ENCODE peak calls at places on chromosomes 3 and 15, in nine cellular contexts. C, I, G, B, Z, L, J, A and E are unnamed samples.

GRCh38 chr3:49017646-49017977 is 768 bp downstream of the DALRD3 start:
- DNase-seq in G (no peak), C (no peak), Z (no peak), I (no peak), A (no peak), L (no peak), B (no peak), J (no peak), E (no peak)

GRCh38 chr3:9500108-9501050 is 53.2 kb downstream of the LHFPL4 start:
- DNase-seq in J (peak; percentile 66), G (peak; percentile 55), Z (peak; percentile 50), B (peak; percentile 49), I (peak; percentile 92), A (peak; percentile 70), C (peak; percentile 94), L (peak; percentile 19), E (peak; percentile 53)

GRCh38 chr15:74726774-74727164 is 1.4 kb upstream of the CYP1A1 start:
- DNase-seq in I (no peak), Z (no peak), L (no peak), J (no peak), B (no peak), C (no peak), G (no peak), A (no peak), E (no peak)

GRCh38 chr3:11300970-11301369 is 28.8 kb downstream of the ATG7 start:
- DNase-seq in B (no peak), J (peak; percentile 30), L (no peak), I (no peak), A (no peak), G (no peak), C (no peak), Z (peak; percentile 40), E (no peak)

GRCh38 chr3:111471851-111472250 is 70.1 kb upstream of the CD96 start:
- DNase-seq in G (no peak), I (no peak), C (no peak), B (no peak), L (no peak), Z (no peak), J (peak; percentile 8), A (no peak), E (no peak)

GRCh38 chr15:38238311-38238710 is 14.3 kb upstream of the SPRED1 start:
- DNase-seq in B (no peak), J (no peak), I (no peak), C (no peak), L (no peak), Z (no peak), G (no peak), A (no peak), E (no peak)

GRCh38 chr3:69738291-69738690 is 973 bp upstream of the MITF start:
- DNase-seq in Z (no peak), L (no peak), A (no peak), G (no peak), B (no peak), J (peak; percentile 17), C (peak; percentile 12), I (no peak), E (no peak)

GRCh38 chr3:4776399-4776979 is 202.7 kb upstream of the BHLHE40 start:
- DNase-seq in Z (no peak), L (no peak), G (no peak), C (no peak), J (no peak), I (no peak), B (peak; percentile 70), A (no peak), E (no peak)

GRCh38 chr3:197022405-197023231 is 7.0 kb downstream of the MELTF start:
- DNase-seq in J (no peak), Z (no peak), B (no peak), G (no peak), L (no peak), I (peak; percentile 32), A (no peak), C (no peak), E (no peak)

GRCh38 chr15:25784141-25784540 is 79.0 kb downstream of the ATP10A start:
- DNase-seq in C (no peak), Z (no peak), A (no peak), J (no peak), I (no peak), G (no peak), B (no peak), L (no peak), E (no peak)

GRCh38 chr3:126835472-126836219 is 131.6 kb downstream of the CHCHD6 start:
- DNase-seq in J (peak; percentile 67), C (no peak), Z (no peak), B (peak; percentile 75), L (no peak), A (no peak), G (no peak), I (no peak), E (no peak)

GRCh38 chr3:51100543-51100851 is 284.6 kb upstream of the MANF start:
- DNase-seq in L (no peak), B (no peak), C (no peak), G (no peak), I (no peak), J (no peak), A (no peak), Z (no peak), E (no peak)

GRCh38 chr3:63141-63845 is 133.3 kb upstream of the CHL1 start:
- DNase-seq in G (no peak), C (no peak), I (no peak), A (no peak), L (no peak), Z (no peak), J (peak; percentile 18), B (no peak), E (no peak)

GRCh38 chr3:58576716-58577115 is 475 bp downstream of the FAM107A start:
- DNase-seq in G (no peak), C (no peak), J (no peak), L (no peak), I (no peak), A (no peak), Z (no peak), B (no peak), E (no peak)

DNA sequence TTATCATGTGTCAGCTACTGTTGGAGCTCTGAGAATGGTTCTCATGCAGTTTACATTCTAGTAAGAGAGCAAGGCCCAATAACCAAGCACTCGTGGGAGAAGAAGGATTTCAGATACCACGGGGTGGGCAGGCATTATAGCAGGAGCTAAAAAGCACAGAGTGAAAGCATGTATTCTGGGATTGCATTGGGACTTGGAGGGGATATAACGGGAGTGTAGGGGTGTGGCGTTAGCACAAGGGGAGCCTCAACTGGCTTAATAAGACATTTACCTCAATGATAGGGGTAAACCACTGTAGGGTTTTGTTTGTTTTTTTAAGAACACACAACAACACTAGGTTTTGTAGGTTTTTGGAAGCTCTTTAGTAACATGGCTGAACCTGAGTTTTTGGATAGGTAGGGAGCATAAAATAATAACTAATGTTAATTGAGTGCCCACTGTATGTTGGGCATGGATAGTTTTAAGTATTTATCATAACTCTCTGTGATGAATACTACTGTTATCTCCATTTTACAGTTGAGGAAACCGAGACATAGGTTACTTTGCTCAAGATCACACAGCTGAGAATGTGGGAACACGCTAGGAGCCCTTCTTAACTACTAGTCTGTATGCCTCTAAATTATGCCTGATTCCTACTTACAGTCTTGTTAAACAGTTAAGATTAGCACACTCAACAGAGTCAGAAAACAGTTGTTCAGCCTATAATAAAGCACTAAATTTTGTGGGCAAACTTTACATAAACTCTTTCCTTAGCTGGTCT is 1.8 kb upstream of the SIAH2 start:
- DNase-seq in I (no peak), J (no peak), L (no peak), Z (no peak), C (no peak), G (no peak), A (no peak), B (no peak), E (no peak)
- H3K4me1 ChIP-seq in I (peaks cover 9% of the 10 kb centered on the region), J (peaks cover 8% of the 10 kb centered on the region), L (peaks cover 6% of the 10 kb centered on the region), Z (peaks cover 19% of the 10 kb centered on the region), C (peaks cover 31% of the 10 kb centered on the region), G (peaks cover 34% of the 10 kb centered on the region), A (no peaks in the 10 kb centered on the region), B (peaks cover 19% of the 10 kb centered on the region), E (peaks cover 46% of the 10 kb centered on the region)

GRCh38 chr3:171810278-171811058 is at the start of gene PLD1:
- DNase-seq in A (peak; percentile 89), J (no peak), C (peak; percentile 67), Z (peak; percentile 91), I (no peak), G (no peak), B (peak; percentile 86), L (peak; percentile 91), E (peak; percentile 85)
- H3K4me1 ChIP-seq in A (no peaks in the 10 kb centered on the region), J (peaks cover 15% of the 10 kb centered on the region), C (peaks cover 4% of the 10 kb centered on the region), Z (peaks cover 30% of the 10 kb centered on the region), I (no peaks in the 10 kb centered on the region), G (peaks cover 13% of the 10 kb centered on the region), B (peaks cover 30% of the 10 kb centered on the region), L (peaks cover 16% of the 10 kb centered on the region), E (peaks cover 41% of the 10 kb centered on the region)

GRCh38 chr15:48424076-48424475 is 92.8 kb downstream of the DUT start:
- DNase-seq in B (peak; percentile 82), C (no peak), A (no peak), G (no peak), J (peak; percentile 36), I (no peak), Z (no peak), L (no peak), E (no peak)
- H3K4me1 ChIP-seq in B (peaks cover 24% of the 10 kb centered on the region), C (peaks cover 9% of the 10 kb centered on the region), A (peaks cover 3% of the 10 kb centered on the region), G (no peaks in the 10 kb centered on the region), J (peaks cover 14% of the 10 kb centered on the region), I (peaks cover 3% of the 10 kb centered on the region), Z (peaks cover 8% of the 10 kb centered on the region), L (no peaks in the 10 kb centered on the region), E (peaks cover 17% of the 10 kb centered on the region)

GRCh38 chr15:40751745-40752144 is 3.3 kb downstream of the RMDN3 start:
- DNase-seq in Z (no peak), G (no peak), L (no peak), A (no peak), C (no peak), J (no peak), I (no peak), B (no peak), E (no peak)

GRCh38 chr15:40747685-40748631 is 7.1 kb downstream of the RMDN3 start:
- DNase-seq in I (no peak), J (no peak), C (no peak), L (no peak), A (no peak), G (no peak), B (no peak), Z (peak; percentile 57), E (no peak)

GRCh38 chr15:40746916-40747418 is 8.1 kb downstream of the RMDN3 start:
- DNase-seq in I (no peak), Z (peak; percentile 30), C (no peak), J (no peak), L (no peak), A (no peak), B (no peak), G (no peak), E (no peak)

GRCh38 chr15:40744810-40745152 is 10.3 kb downstream of the RMDN3 start:
- DNase-seq in A (no peak), G (no peak), C (no peak), L (no peak), Z (no peak), B (no peak), J (no peak), I (no peak), E (no peak)

DNA sequence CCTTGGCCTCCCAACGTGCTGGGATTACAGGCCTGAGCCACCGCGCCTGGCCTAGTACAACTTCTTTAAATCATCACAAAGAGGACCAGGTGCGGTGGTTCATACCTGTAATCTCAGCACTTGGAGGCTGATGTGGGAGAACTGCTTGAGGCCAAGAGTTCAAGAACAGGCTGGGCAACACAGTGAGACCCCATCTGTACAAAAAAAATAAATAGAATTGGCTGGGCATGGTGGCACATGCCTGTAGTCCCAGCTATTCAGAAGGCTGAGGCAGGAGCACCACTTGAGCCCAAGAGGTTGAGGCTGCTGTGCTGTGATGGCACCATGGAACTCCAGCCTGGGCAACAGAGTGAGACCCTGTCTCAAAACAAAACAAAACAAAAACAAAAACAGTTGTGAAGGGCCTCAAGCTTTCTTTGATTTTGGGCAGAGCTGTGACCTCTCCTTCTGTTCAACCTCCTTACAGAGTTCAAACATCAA is 5.9 kb downstream of the RMDN3 start:
- DNase-seq in Z (no peak), G (no peak), L (no peak), A (no peak), B (no peak), I (no peak), C (no peak), J (no peak), E (no peak)
- H3K4me1 ChIP-seq in Z (peaks cover 7% of the 10 kb centered on the region), G (peaks cover 35% of the 10 kb centered on the region), L (no peaks in the 10 kb centered on the region), A (no peaks in the 10 kb centered on the region), B (no peaks in the 10 kb centered on the region), I (no peaks in the 10 kb centered on the region), C (no peaks in the 10 kb centered on the region), J (peaks cover 11% of the 10 kb centered on the region), E (peaks cover 12% of the 10 kb centered on the region)